ENCODE peak calls at places on chromosomes 16 and 17, in six cellular contexts. J is CD4-positive, alpha-beta T cell; L is GM12865; R is EH; P is tibial nerve; D is non-pigmented ciliary epithelial cell. K is an unnamed sample.

GRCh38 chr16:86857807-86858206 is 279.5 kb downstream of the FOXL1 start:
- DNase-seq in J (no peak), L (no peak), R (no peak), P (no peak), D (no peak), K (no peak)

GRCh38 chr16:2516391-2517240 is 2.9 kb downstream of the ATP6V0C start:
- DNase-seq in J (no peak), L (no peak), R (peak), P (no peak), D (no peak), K (peak)

GRCh38 chr17:4498461-4499397 is at the start of gene SPNS2:
- DNase-seq in J (peak), L (peak), R (peak), P (no peak), D (no peak), K (peak)

GRCh38 chr16:81956213-81956948 is 54.9 kb downstream of the SDR42E1 start:
- DNase-seq in J (no peak), L (no peak), R (peak), P (no peak), D (no peak), K (peak)

GRCh38 chr17:66578781-66579489 is 256.0 kb upstream of the CACNG5 start:
- DNase-seq in J (no peak), L (peak), R (peak), P (no peak), D (no peak), K (peak)

GRCh38 chr17:19370493-19370960 is 7.8 kb upstream of the MAPK7 start:
- DNase-seq in J (no peak), L (peak), R (no peak), P (no peak), D (no peak), K (peak)

GRCh38 chr17:9239260-9239820 is 218.0 kb downstream of the NTN1 start:
- DNase-seq in J (no peak), L (no peak), R (no peak), P (no peak), D (no peak), K (no peak)

GRCh38 chr17:80422276-80422675 is 7.3 kb downstream of the ENDOV start:
- DNase-seq in J (no peak), L (no peak), R (no peak), P (no peak), D (no peak), K (no peak)

GRCh38 chr16:3460121-3460520 is 16.6 kb downstream of the NAA60 start:
- DNase-seq in J (no peak), L (no peak), R (no peak), P (no peak), D (no peak), K (no peak)

GRCh38 chr16:27175888-27176287 is 27.4 kb upstream of the KDM8 start:
- DNase-seq in J (no peak), L (no peak), R (no peak), P (no peak), D (no peak), K (peak)

GRCh38 chr17:7593296-7593695 is 3.4 kb upstream of the SOX15 start:
- DNase-seq in J (no peak), L (no peak), R (no peak), P (no peak), D (no peak), K (no peak)

GRCh38 chr16:68752602-68753001 is 15.5 kb downstream of the CDH1 start:
- DNase-seq in J (no peak), L (peak), R (no peak), P (no peak), D (no peak), K (no peak)

GRCh38 chr16:82761858-82762257 is 135.1 kb downstream of the CDH13 start:
- DNase-seq in J (no peak), L (no peak), R (peak), P (no peak), D (peak), K (peak)

GRCh38 chr16:67198238-67198734 is 645 bp upstream of the ELMO3 start:
- DNase-seq in J (no peak), L (no peak), R (peak), P (no peak), D (no peak), K (peak)

GRCh38 chr17:83155128-83156081 is 76.0 kb downstream of the METRNL start:
- DNase-seq in J (no peak), L (no peak), R (peak), P (peak), D (peak), K (peak)

GRCh38 chr16:81198635-81199034 is 39.9 kb upstream of the BCO1 start:
- DNase-seq in J (no peak), L (no peak), R (peak), P (no peak), D (no peak), K (peak)

GRCh38 chr17:47897561-47897960 is 1.5 kb downstream of the SP2 start:
- DNase-seq in J (no peak), L (no peak), R (no peak), P (no peak), D (no peak), K (no peak)

GRCh38 chr16:85611205-85611454 is 2.0 kb upstream of the GSE1 start:
- DNase-seq in J (no peak), L (no peak), R (peak), P (no peak), D (no peak), K (peak)

GRCh38 chr17:4054446-4054845 is 88.4 kb downstream of the ZZEF1 start:
- DNase-seq in J (no peak), L (no peak), R (no peak), P (no peak), D (no peak), K (no peak)